ENCODE peak calls at places on chromosome 20, in five cellular contexts. E, O, P, N and C are unnamed samples.

GRCh38 chr20:22684072-22684762 is 99.8 kb upstream of the FOXA2 start:
- DNase-seq in E (no peak), O (no peak), P (peak), N (peak), C (peak)

GRCh38 chr20:60087563-60088105 is 129.4 kb downstream of the CDH26 start:
- DNase-seq in E (no peak), O (no peak), P (no peak), N (no peak), C (no peak)

GRCh38 chr20:31595654-31596411 is 9.3 kb upstream of the ID1 start:
- DNase-seq in E (no peak), O (no peak), P (peak), N (no peak), C (peak)

GRCh38 chr20:63937596-63937995 is 18.6 kb downstream of the UCKL1 start:
- DNase-seq in E (no peak), O (no peak), P (no peak), N (no peak), C (no peak)

GRCh38 chr20:50958733-50959542 is at the start of gene MOCS3:
- DNase-seq in E (peak), O (peak), P (peak), N (peak), C (peak)

GRCh38 chr20:47749367-47749766 is 35.9 kb downstream of the SULF2 start:
- DNase-seq in E (no peak), O (no peak), P (peak), N (no peak), C (no peak)

GRCh38 chr20:18692453-18692852 is 104.6 kb downstream of the DTD1 start:
- DNase-seq in E (no peak), O (no peak), P (no peak), N (no peak), C (no peak)

GRCh38 chr20:62696999-62697398 is 11.6 kb upstream of the NTSR1 start:
- DNase-seq in E (no peak), O (no peak), P (no peak), N (no peak), C (no peak)

GRCh38 chr20:10524034-10524476 is 89.0 kb downstream of the SLX4IP start:
- DNase-seq in E (no peak), O (no peak), P (no peak), N (no peak), C (no peak)